ENCODE peak calls at places on chromosome 2, in four cellular contexts. One of them, this sample, is unnamed.

GRCh38 chr2:170743530-170744239 is 26.5 kb upstream of the ERICH2 start:
- DNase-seq in GM03348: no peak
- DNase-seq in pons: no peak
- DNase-seq in GM23338: no peak
- DNase-seq in this sample: no peak

GRCh38 chr2:195559431-195559914 is 97.6 kb upstream of the SLC39A10 start:
- DNase-seq in GM03348: peak
- DNase-seq in pons: peak
- DNase-seq in GM23338: peak
- DNase-seq in this sample: peak

GRCh38 chr2:198231562-198231961 is 427.2 kb downstream of the PLCL1 start:
- DNase-seq in pons: no peak
- DNase-seq in GM03348: no peak
- DNase-seq in GM23338: no peak
- DNase-seq in this sample: no peak

GRCh38 chr2:215745316-215745715 is 268.0 kb downstream of the MREG start:
- DNase-seq in GM03348: no peak
- DNase-seq in pons: no peak
- DNase-seq in GM23338: no peak
- DNase-seq in this sample: no peak

GRCh38 chr2:240467659-240468299 is 32.3 kb downstream of the GPC1 start:
- DNase-seq in pons: no peak
- DNase-seq in GM03348: no peak
- DNase-seq in GM23338: no peak
- DNase-seq in this sample: peak

GRCh38 chr2:113138428-113139322 is 11.3 kb downstream of the IL1RN start:
- DNase-seq in pons: peak
- DNase-seq in GM03348: peak
- DNase-seq in GM23338: peak
- DNase-seq in this sample: peak

GRCh38 chr2:10709290-10709939 is 12.0 kb upstream of the ATP6V1C2 start:
- DNase-seq in GM23338: peak
- DNase-seq in GM03348: peak
- DNase-seq in pons: no peak
- DNase-seq in this sample: peak

GRCh38 chr2:38122344-38122743 is 46.4 kb upstream of the CYP1B1 start:
- DNase-seq in GM23338: no peak
- DNase-seq in pons: no peak
- DNase-seq in GM03348: peak
- DNase-seq in this sample: no peak

GRCh38 chr2:61853086-61853847 is 593 bp downstream of the FAM161A start:
- DNase-seq in GM23338: peak
- DNase-seq in pons: peak
- DNase-seq in GM03348: peak
- DNase-seq in this sample: peak

GRCh38 chr2:222468338-222468737 is 44.0 kb downstream of the SGPP2 start:
- DNase-seq in GM23338: no peak
- DNase-seq in GM03348: no peak
- DNase-seq in pons: peak
- DNase-seq in this sample: no peak

GRCh38 chr2:60552096-60552850 is 1.2 kb downstream of the BCL11A start:
- DNase-seq in pons: no peak
- DNase-seq in GM03348: peak
- DNase-seq in GM23338: peak
- DNase-seq in this sample: no peak

GRCh38 chr2:127172306-127172705 is 47.8 kb downstream of the CYP27C1 start:
- DNase-seq in pons: no peak
- DNase-seq in GM23338: no peak
- DNase-seq in GM03348: no peak
- DNase-seq in this sample: no peak

GRCh38 chr2:230875347-230876315 is 10.9 kb downstream of the ITM2C start:
- DNase-seq in pons: no peak
- DNase-seq in GM23338: no peak
- DNase-seq in GM03348: no peak
- DNase-seq in this sample: no peak

GRCh38 chr2:144523606-144524131 is 3.8 kb upstream of the ZEB2 start:
- DNase-seq in pons: peak
- DNase-seq in GM03348: peak
- DNase-seq in GM23338: peak
- DNase-seq in this sample: peak

GRCh38 chr2:229715895-229716507 is 1.6 kb upstream of the DNER start:
- DNase-seq in GM03348: no peak
- DNase-seq in GM23338: peak
- DNase-seq in pons: peak
- DNase-seq in this sample: peak

GRCh38 chr2:125471963-125472362 is 1184.0 kb upstream of the GYPC start:
- DNase-seq in GM23338: peak
- DNase-seq in pons: no peak
- DNase-seq in GM03348: peak
- DNase-seq in this sample: peak